ENCODE peak calls at places on chromosomes 13 and 19, in six cellular contexts. W, V, G, B, Y and U are unnamed samples.

GRCh38 chr13:72726721-72727416 is 560 bp downstream of the MZT1 start:
- DNase-seq in W (peak; percentile 47), V (peak; percentile 36), G (peak; percentile 9), B (peak; percentile 56), Y (peak; percentile 37), U (peak; percentile 79)

GRCh38 chr19:55117063-55117635 is 288 bp downstream of the PPP1R12C start:
- DNase-seq in W (no peak), V (no peak), G (no peak), B (peak; percentile 64), Y (no peak), U (no peak)

GRCh38 chr19:40607311-40607871 is 6.2 kb downstream of the LTBP4 start:
- DNase-seq in W (no peak), V (no peak), G (no peak), B (no peak), Y (peak; percentile 81), U (no peak)

GRCh38 chr13:30730526-30730925 is 4.8 kb upstream of the ALOX5AP start:
- DNase-seq in W (no peak), V (peak; percentile 34), G (peak; percentile 12), B (no peak), Y (no peak), U (no peak)

GRCh38 chr13:66657165-66657895 is 572.8 kb downstream of the PCDH9 start:
- DNase-seq in W (no peak), V (peak; percentile 18), G (no peak), B (no peak), Y (peak; percentile 52), U (peak; percentile 67)

GRCh38 chr19:54196514-54196913 is 4.1 kb upstream of the RPS9 start:
- DNase-seq in W (no peak), V (no peak), G (no peak), B (no peak), Y (no peak), U (no peak)

GRCh38 chr13:114015608-114016295 is 41.9 kb upstream of the C13orf46 start:
- DNase-seq in W (no peak), V (peak; percentile 47), G (no peak), B (no peak), Y (no peak), U (no peak)

GRCh38 chr19:2553510-2553909 is 77.6 kb downstream of the GADD45B start:
- DNase-seq in W (no peak), V (no peak), G (no peak), B (no peak), Y (no peak), U (no peak)

GRCh38 chr19:17469092-17469370 is 1.3 kb upstream of the SLC27A1 start:
- DNase-seq in W (no peak), V (no peak), G (no peak), B (no peak), Y (no peak), U (no peak)

GRCh38 chr19:16435999-16436650 is 35.6 kb downstream of the EPS15L1 start:
- DNase-seq in W (no peak), V (no peak), G (no peak), B (peak; percentile 58), Y (no peak), U (no peak)

GRCh38 chr13:111999352-111999751 is 67.6 kb upstream of the SOX1 start:
- DNase-seq in W (no peak), V (no peak), G (no peak), B (no peak), Y (no peak), U (no peak)

GRCh38 chr13:49454388-49455015 is 10.4 kb downstream of the SETDB2 start:
- DNase-seq in W (no peak), V (no peak), G (no peak), B (no peak), Y (no peak), U (no peak)

GRCh38 chr13:63517376-63517775 is 2101.7 kb upstream of the PCDH20 start:
- DNase-seq in W (no peak), V (peak; percentile 13), G (no peak), B (no peak), Y (no peak), U (no peak)

GRCh38 chr13:69553976-69554375 is 553.6 kb upstream of the ATXN8OS start:
- DNase-seq in W (no peak), V (no peak), G (no peak), B (no peak), Y (no peak), U (no peak)

GRCh38 chr19:18046066-18046718 is 38.2 kb downstream of the ARRDC2 start:
- DNase-seq in W (no peak), V (peak; percentile 99), G (no peak), B (no peak), Y (peak; percentile 54), U (no peak)

GRCh38 chr19:10290876-10291553 is 1.3 kb downstream of the ICAM5 start:
- DNase-seq in W (no peak), V (peak; percentile 70), G (no peak), B (peak; percentile 61), Y (peak; percentile 75), U (peak; percentile 77)

GRCh38 chr13:41074523-41074922 is 13.2 kb downstream of the WBP4 start:
- DNase-seq in W (no peak), V (no peak), G (no peak), B (no peak), Y (no peak), U (no peak)

GRCh38 chr13:99072356-99072755 is 94.5 kb upstream of the DOCK9 start:
- DNase-seq in W (no peak), V (no peak), G (no peak), B (no peak), Y (no peak), U (no peak)

GRCh38 chr13:46181799-46182490 is at the start of gene LCP1:
- DNase-seq in W (peak; percentile 93), V (peak; percentile 69), G (no peak), B (no peak), Y (no peak), U (no peak)

GRCh38 chr13:111875922-111876321 is 191.0 kb upstream of the SOX1 start:
- DNase-seq in W (no peak), V (no peak), G (no peak), B (no peak), Y (no peak), U (no peak)

GRCh38 chr19:44717603-44718002 is 18.7 kb downstream of the CEACAM16 start:
- DNase-seq in W (no peak), V (no peak), G (no peak), B (no peak), Y (no peak), U (no peak)

GRCh38 chr19:50475101-50475568 is 1.2 kb upstream of the EMC10 start:
- DNase-seq in W (no peak), V (no peak), G (no peak), B (no peak), Y (no peak), U (no peak)

GRCh38 chr13:28321751-28322150 is 173.2 kb downstream of the FLT1 start:
- DNase-seq in W (no peak), V (no peak), G (no peak), B (no peak), Y (no peak), U (no peak)

GRCh38 chr13:32639502-32640105 is 53.4 kb downstream of the PDS5B start:
- DNase-seq in W (peak; percentile 21), V (peak; percentile 54), G (peak; percentile 12), B (peak; percentile 59), Y (peak; percentile 56), U (peak; percentile 58)

GRCh38 chr13:106696719-106697118 is 128.8 kb upstream of the ARGLU1 start:
- DNase-seq in W (no peak), V (no peak), G (no peak), B (no peak), Y (no peak), U (no peak)

GRCh38 chr13:23701646-23702045 is 131.4 kb downstream of the TNFRSF19 start:
- DNase-seq in W (no peak), V (peak; percentile 34), G (no peak), B (no peak), Y (no peak), U (no peak)

GRCh38 chr19:38247126-38247525 is 9.0 kb downstream of the PPP1R14A start:
- DNase-seq in W (no peak), V (no peak), G (no peak), B (no peak), Y (no peak), U (no peak)

GRCh38 chr13:50425772-50426171 is 410.5 kb downstream of the KCNRG start:
- DNase-seq in W (no peak), V (no peak), G (no peak), B (no peak), Y (no peak), U (no peak)